ENCODE peak calls at places on chromosomes 16 and 17, in seven cellular contexts. O is fibroblast of villous mesenchyme; R is heart left ventricle; Y is GM06990; M is CD8-positive, alpha-beta T cell; S is fibroblast of lung; J is lung. P is an unnamed sample.

GRCh38 chr17:75388476-75389030 is 16.9 kb downstream of the GRB2 start:
- DNase-seq in O (no peak), R (no peak), Y (no peak), M (no peak), S (no peak), J (no peak), P (no peak)

GRCh38 chr16:89256651-89257254 is 39.2 kb downstream of the ZNF778 start:
- DNase-seq in O (peak), R (peak), Y (no peak), M (peak), S (peak), J (peak), P (peak)

GRCh38 chr16:28981517-28981916 is 3.3 kb upstream of the LAT start:
- DNase-seq in O (no peak), R (no peak), Y (no peak), M (no peak), S (no peak), J (no peak), P (no peak)

GRCh38 chr16:63289834-63290460 is 1253.7 kb upstream of the CDH8 start:
- DNase-seq in O (peak), R (peak), Y (no peak), M (no peak), S (peak), J (no peak), P (peak)

GRCh38 chr17:73257516-73257915 is 4.2 kb downstream of the CPSF4L start:
- DNase-seq in O (no peak), R (no peak), Y (no peak), M (no peak), S (no peak), J (no peak), P (no peak)

GRCh38 chr16:50505714-50506542 is 42.3 kb upstream of the NKD1 start:
- DNase-seq in O (no peak), R (no peak), Y (no peak), M (no peak), S (no peak), J (no peak), P (no peak)

GRCh38 chr17:57570740-57571344 is 174.3 kb downstream of the CCDC182 start:
- DNase-seq in O (no peak), R (no peak), Y (no peak), M (no peak), S (no peak), J (no peak), P (no peak)

GRCh38 chr16:88195021-88195581 is 187.7 kb upstream of the ZNF469 start:
- DNase-seq in O (peak), R (no peak), Y (no peak), M (no peak), S (peak), J (no peak), P (peak)

GRCh38 chr16:53503270-53503911 is 382 bp upstream of the AKTIP start:
- DNase-seq in O (peak), R (peak), Y (peak), M (peak), S (peak), J (peak), P (peak)

GRCh38 chr16:53506254-53506653 is 3.2 kb upstream of the AKTIP start:
- DNase-seq in O (no peak), R (no peak), Y (no peak), M (no peak), S (no peak), J (no peak), P (no peak)

GRCh38 chr16:53504665-53505064 is 1.7 kb upstream of the AKTIP start:
- DNase-seq in O (peak), R (no peak), Y (no peak), M (no peak), S (no peak), J (no peak), P (peak)

GRCh38 chr16:53502331-53503269 is at the start of gene AKTIP:
- DNase-seq in O (peak), R (no peak), Y (no peak), M (peak), S (peak), J (peak), P (peak)

GRCh38 chr16:53504161-53504663 is 1.2 kb upstream of the AKTIP start:
- DNase-seq in O (peak), R (peak), Y (peak), M (peak), S (peak), J (peak), P (peak)
- TF ChIP-seq CTCF in O (no peak), R (no peak), Y (no peak), M (no peak), S (no peak), J (no peak), P (no peak)

DNA sequence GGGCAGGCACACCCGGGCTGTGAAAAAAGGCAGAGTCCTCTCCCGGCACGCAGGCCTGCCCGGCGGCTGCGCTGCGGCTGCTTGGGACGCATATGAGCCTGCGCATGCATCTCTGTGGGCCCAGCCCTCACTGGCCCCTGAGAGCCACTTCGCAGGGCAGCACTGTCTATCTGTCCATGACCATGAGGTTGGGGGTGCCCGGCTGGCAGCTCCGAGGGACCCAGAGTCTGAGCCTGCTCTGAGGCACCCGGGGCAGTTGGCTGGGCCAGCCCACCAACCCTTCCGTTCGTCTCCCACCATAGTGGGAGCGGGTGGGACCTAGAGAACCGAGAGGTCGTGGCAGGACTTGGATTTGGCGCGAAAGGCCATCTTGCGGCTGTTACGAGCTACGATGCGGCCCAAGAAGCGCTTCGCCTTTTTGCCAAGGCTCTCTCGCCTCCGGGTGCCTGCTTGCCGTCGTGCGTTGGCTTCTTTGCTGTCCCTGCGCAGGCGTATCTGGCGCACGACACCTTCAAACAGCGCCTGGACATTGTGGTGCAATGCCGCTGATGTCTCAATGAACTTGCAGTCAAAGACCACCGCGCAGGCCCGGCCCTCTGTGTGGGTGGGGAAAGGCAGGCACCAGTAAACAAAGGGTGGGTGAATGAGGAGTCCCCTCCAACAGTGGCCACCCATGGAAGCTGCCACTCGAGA is 3.2 kb upstream of the CDH16 start:
- DNase-seq in O (no peak), R (peak), Y (no peak), M (no peak), S (no peak), J (no peak), P (no peak)
- H3K4me3 ChIP-seq in O (no peak), R (peak), Y (no peak), M (no peak), S (no peak), J (no peak), P (no peak)

DNA sequence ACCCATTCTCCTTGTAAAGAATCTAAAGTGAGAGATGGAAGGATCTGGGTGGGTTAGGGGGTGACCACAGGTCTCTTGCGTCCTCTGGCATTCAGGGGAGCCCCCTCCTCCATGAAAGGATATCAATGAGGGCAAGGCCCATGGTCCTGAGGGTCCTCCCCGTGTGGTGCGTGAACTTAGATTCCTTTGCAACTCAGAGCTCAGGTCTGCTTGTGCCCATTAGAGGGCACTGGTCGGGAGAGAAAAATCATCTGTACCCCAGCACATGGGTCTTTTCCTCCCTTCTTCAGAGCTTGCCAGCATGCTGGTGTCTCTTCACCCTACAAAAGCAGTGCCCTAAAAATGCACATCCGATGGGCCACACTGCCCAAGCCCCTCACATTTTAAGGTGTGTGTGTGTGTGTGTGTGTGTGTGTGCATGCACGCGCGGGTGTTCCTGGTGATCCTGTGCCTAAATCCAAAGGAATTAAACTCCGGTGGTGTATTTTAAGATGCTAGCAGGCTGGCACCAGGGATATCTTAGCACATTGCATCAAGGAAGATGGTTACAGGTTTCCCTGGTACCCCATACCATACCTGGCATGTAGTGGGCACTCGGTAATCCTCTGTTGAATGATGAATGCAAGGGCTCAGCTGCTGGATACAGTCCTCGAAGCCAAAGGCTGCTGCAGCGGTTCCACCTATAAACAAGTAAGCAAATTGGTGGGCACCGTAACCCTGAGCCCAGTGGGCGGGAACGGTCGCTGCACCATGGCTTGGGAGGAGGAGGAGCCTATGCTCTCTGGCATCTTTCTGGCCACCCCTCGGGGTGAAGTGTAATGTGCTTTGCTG is 4.7 kb downstream of the C1QTNF1 start:
- DNase-seq in O (no peak), R (peak), Y (no peak), M (no peak), S (no peak), J (no peak), P (no peak)
- TF ChIP-seq CTCF in O (no peak), R (no peak), Y (peak), M (no peak), S (peak), J (no peak), P (peak)

GRCh38 chr17:66691644-66692500 is 143.0 kb upstream of the CACNG5 start:
- DNase-seq in O (peak), R (no peak), Y (no peak), M (no peak), S (peak), J (no peak), P (no peak)

GRCh38 chr17:66687570-66688284 is 147.2 kb upstream of the CACNG5 start:
- DNase-seq in O (no peak), R (no peak), Y (no peak), M (no peak), S (no peak), J (no peak), P (no peak)

GRCh38 chr17:66686601-66687000 is 148.3 kb upstream of the CACNG5 start:
- DNase-seq in O (no peak), R (no peak), Y (no peak), M (no peak), S (no peak), J (no peak), P (no peak)

GRCh38 chr17:66690166-66690565 is 144.8 kb upstream of the CACNG5 start:
- DNase-seq in O (no peak), R (no peak), Y (no peak), M (no peak), S (no peak), J (no peak), P (no peak)

GRCh38 chr17:66689192-66689591 is 145.7 kb upstream of the CACNG5 start:
- DNase-seq in O (no peak), R (no peak), Y (no peak), M (no peak), S (no peak), J (no peak), P (no peak)
- H3K4me3 ChIP-seq in O (no peak), R (no peak), Y (no peak), M (no peak), S (no peak), J (no peak), P (no peak)

DNA sequence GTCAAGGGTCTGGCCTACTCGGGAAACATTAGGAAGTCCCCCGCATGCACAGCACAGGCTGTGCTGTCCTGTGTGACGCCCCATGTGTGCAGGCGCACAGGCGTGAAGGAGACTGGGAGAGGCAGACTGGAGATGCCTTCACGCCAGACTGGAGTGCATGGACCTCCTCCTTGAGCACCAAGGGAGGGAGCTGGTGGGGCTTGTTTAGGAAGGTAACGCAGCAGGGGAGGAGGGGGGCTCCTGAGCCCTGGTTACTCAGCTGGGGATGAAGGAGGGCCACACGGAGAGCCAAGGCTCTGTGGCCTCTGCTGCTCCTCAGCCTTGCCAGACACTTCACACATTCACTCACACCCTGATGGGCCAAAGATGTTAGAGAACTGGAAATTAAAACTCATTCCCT is 7.7 kb downstream of the HSDL1 start:
- DNase-seq in O (no peak), R (no peak), Y (no peak), M (no peak), S (no peak), J (no peak), P (no peak)
- TF ChIP-seq CTCF in O (no peak), R (no peak), Y (no peak), M (no peak), S (no peak), J (no peak), P (no peak)

P was measured in AG10803.